ENCODE peak calls at places on chromosomes 1 and 21, in ten cellular contexts. L is GM10248; J is Panc1; T is epithelial cell of proximal tubule; G is AG04450; H is DND-41; Z is activated CD8-positive, alpha-beta T cell treated with anti-CD3 and anti-CD28 coated beads for 36 hours; B is left lung; S is epithelial cell of esophagus; N is lung. C is an unnamed sample.
A peak's percentile ranks its signal among the peaks of the same experiment; 100 is the strongest.

GRCh38 chr1:226132731-226133503 is 53.6 kb downstream of the ACBD3 start:
- DNase-seq in L (no peak), J (no peak), T (no peak), G (no peak), H (no peak), Z (no peak), B (no peak), S (peak; percentile 80), N (peak; percentile 54), C (no peak)

GRCh38 chr21:31902438-31902837 is 29.6 kb downstream of the HUNK start:
- DNase-seq in L (no peak), J (no peak), T (no peak), G (no peak), H (no peak), Z (no peak), B (no peak), S (no peak), N (no peak), C (no peak)

GRCh38 chr1:110508038-110508437 is 10.9 kb downstream of the KCNA10 start:
- DNase-seq in L (peak; percentile 59), J (no peak), T (no peak), G (no peak), H (no peak), Z (no peak), B (no peak), S (peak; percentile 29), N (peak; percentile 52), C (no peak)

GRCh38 chr1:113557176-113557575 is 166.9 kb downstream of the MAGI3 start:
- DNase-seq in L (no peak), J (no peak), T (no peak), G (no peak), H (no peak), Z (no peak), B (no peak), S (no peak), N (no peak), C (no peak)

GRCh38 chr1:62964141-62964540 is 180.2 kb downstream of the ATG4C start:
- DNase-seq in L (peak; percentile 28), J (no peak), T (no peak), G (no peak), H (no peak), Z (no peak), B (no peak), S (no peak), N (no peak), C (no peak)

GRCh38 chr1:90393025-90393424 is 324.1 kb downstream of the BARHL2 start:
- DNase-seq in L (no peak), J (no peak), T (no peak), G (no peak), H (no peak), Z (no peak), B (no peak), S (peak; percentile 16), N (no peak), C (no peak)

GRCh38 chr1:89545264-89546038 is 20.8 kb downstream of the LRRC8B start:
- DNase-seq in L (no peak), J (no peak), T (no peak), G (no peak), H (no peak), Z (peak; percentile 80), B (no peak), S (peak; percentile 79), N (no peak), C (no peak)

GRCh38 chr1:155175927-155176371 is 2.3 kb downstream of the TRIM46 start:
- DNase-seq in L (no peak), J (no peak), T (no peak), G (no peak), H (peak; percentile 37), Z (peak; percentile 66), B (peak; percentile 65), S (no peak), N (no peak), C (no peak)

GRCh38 chr1:16181887-16182719 is 26.2 kb upstream of the EPHA2 start:
- DNase-seq in L (no peak), J (no peak), T (no peak), G (peak; percentile 73), H (no peak), Z (no peak), B (peak; percentile 91), S (peak; percentile 87), N (peak; percentile 87), C (no peak)

GRCh38 chr1:246280551-246280950 is 226.5 kb downstream of the SMYD3 start:
- DNase-seq in L (no peak), J (no peak), T (no peak), G (no peak), H (no peak), Z (peak; percentile 1), B (no peak), S (peak; percentile 55), N (no peak), C (no peak)
- TF ChIP-seq CTCF in L (peak; percentile 28), J (peak; percentile 42), T (peak; percentile 32), G (peak; percentile 50), H (peak; percentile 30), Z (no peak), B (no peak), S (peak; percentile 40), N (peak; percentile 7), C (peak; percentile 55)

DNA sequence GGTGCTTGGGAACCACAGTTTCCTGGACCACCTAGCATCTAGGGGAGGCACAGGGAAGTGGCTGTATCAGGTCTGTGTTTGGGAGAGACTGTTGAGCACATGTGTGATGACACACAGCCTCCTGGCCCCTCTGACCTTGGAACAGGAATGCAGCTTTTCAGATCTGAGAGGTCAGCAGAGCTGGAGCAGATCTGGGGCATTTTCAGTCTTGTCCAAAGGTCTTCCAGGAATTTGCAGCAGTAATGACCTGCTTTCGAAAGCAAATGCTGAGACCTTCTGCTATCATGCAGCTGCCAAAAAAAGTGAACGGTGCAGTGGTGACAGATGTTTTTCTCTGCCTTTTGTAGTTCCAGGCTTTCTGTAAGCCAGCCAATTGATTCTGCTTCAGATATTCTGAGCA is 137.9 kb upstream of the COA6 start:
- DNase-seq in L (no peak), J (no peak), T (no peak), G (no peak), H (no peak), Z (no peak), B (no peak), S (no peak), N (no peak), C (no peak)
- TF ChIP-seq CTCF in L (no peak), J (no peak), T (no peak), G (no peak), H (no peak), Z (no peak), B (no peak), S (no peak), N (no peak), C (no peak)

DNA sequence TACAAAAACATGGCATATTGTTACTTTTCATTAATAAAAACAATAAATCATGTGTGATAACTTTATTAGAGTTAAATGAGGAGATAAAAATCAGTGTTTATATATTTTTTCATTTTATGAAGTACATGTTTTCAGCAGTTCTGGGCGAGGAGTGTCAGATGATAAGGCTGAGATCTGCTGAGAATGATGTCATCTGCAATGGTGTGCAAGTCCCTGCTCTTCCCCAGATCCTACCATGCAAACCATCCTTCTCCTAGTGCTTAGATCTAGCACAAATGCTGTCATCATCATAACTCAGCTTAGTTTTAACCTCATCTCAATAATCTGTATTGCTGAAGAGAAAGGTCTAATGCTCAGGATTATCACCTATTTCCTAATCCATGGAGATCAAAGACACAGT is 214.4 kb upstream of the DAB1 start:
- DNase-seq in L (no peak), J (no peak), T (no peak), G (no peak), H (no peak), Z (no peak), B (no peak), S (no peak), N (no peak), C (no peak)
- TF ChIP-seq CTCF in L (no peak), J (no peak), T (no peak), G (no peak), H (no peak), Z (no peak), B (no peak), S (no peak), N (no peak), C (no peak)

DNA sequence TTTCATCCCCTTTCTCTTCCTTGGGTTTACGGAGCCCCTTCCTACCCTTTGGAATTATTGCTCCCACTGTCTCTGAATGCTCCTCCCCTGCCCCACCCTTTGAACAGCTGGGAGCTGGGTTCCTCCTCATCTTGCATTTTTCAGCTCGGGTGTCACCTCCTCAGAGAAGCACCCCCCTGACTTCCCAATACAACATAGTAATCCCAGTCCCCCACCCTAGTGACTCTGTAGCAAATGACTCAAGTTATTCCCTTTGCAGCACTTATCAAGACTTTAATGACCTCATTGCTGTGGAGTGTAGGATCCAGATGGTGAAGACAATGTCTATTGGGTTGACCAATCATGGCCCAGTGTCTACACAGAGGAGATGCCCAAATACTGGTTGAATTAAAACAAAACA is 8.9 kb upstream of the VWA5B1 start:
- DNase-seq in L (no peak), J (no peak), T (no peak), G (no peak), H (no peak), Z (no peak), B (no peak), S (peak; percentile 42), N (no peak), C (no peak)
- TF ChIP-seq CTCF in L (no peak), J (no peak), T (no peak), G (no peak), H (no peak), Z (no peak), B (no peak), S (no peak), N (no peak), C (no peak)